ENCODE peak calls at places on chromosome 13, in ten cellular contexts. One of them, this sample, is unnamed.

GRCh38 chr13:60134376-60134775 is 29.4 kb downstream of the DIAPH3 start:
- DNase-seq in brain microvascular endothelial cell: no peak
- DNase-seq in uterus: no peak
- DNase-seq in dorsolateral prefrontal cortex: no peak
- DNase-seq in HCT116: no peak
- DNase-seq in AG04450: no peak
- DNase-seq in caudate nucleus: no peak
- DNase-seq in SK-N-MC: no peak
- DNase-seq in neuronal stem cell: no peak
- DNase-seq in RWPE1: no peak
- DNase-seq in this sample: no peak

GRCh38 chr13:42996584-42996983 is 4.5 kb upstream of the EPSTI1 start:
- DNase-seq in brain microvascular endothelial cell: peak; percentile 88
- DNase-seq in uterus: no peak
- DNase-seq in dorsolateral prefrontal cortex: no peak
- DNase-seq in HCT116: peak; percentile 46
- DNase-seq in AG04450: peak; percentile 81
- DNase-seq in caudate nucleus: no peak
- DNase-seq in SK-N-MC: no peak
- DNase-seq in neuronal stem cell: no peak
- DNase-seq in RWPE1: peak; percentile 85
- DNase-seq in this sample: no peak

GRCh38 chr13:107838592-107839161 is 376.7 kb downstream of the LIG4 start:
- DNase-seq in brain microvascular endothelial cell: no peak
- DNase-seq in uterus: no peak
- DNase-seq in dorsolateral prefrontal cortex: no peak
- DNase-seq in HCT116: no peak
- DNase-seq in AG04450: no peak
- DNase-seq in caudate nucleus: no peak
- DNase-seq in SK-N-MC: no peak
- DNase-seq in neuronal stem cell: no peak
- DNase-seq in RWPE1: no peak
- DNase-seq in this sample: no peak

GRCh38 chr13:66207610-66208009 is 1022.5 kb downstream of the PCDH9 start:
- DNase-seq in brain microvascular endothelial cell: no peak
- DNase-seq in uterus: no peak
- DNase-seq in dorsolateral prefrontal cortex: no peak
- DNase-seq in HCT116: no peak
- DNase-seq in AG04450: no peak
- DNase-seq in caudate nucleus: no peak
- DNase-seq in SK-N-MC: no peak
- DNase-seq in neuronal stem cell: no peak
- DNase-seq in RWPE1: no peak
- DNase-seq in this sample: no peak

GRCh38 chr13:87172166-87172825 is 498.9 kb upstream of the SLITRK5 start:
- DNase-seq in brain microvascular endothelial cell: no peak
- DNase-seq in uterus: no peak
- DNase-seq in dorsolateral prefrontal cortex: no peak
- DNase-seq in HCT116: no peak
- DNase-seq in AG04450: no peak
- DNase-seq in caudate nucleus: no peak
- DNase-seq in SK-N-MC: no peak
- DNase-seq in neuronal stem cell: no peak
- DNase-seq in RWPE1: no peak
- DNase-seq in this sample: no peak

GRCh38 chr13:77751513-77752456 is 54.3 kb downstream of the SLAIN1 start:
- DNase-seq in brain microvascular endothelial cell: peak; percentile 22
- DNase-seq in uterus: no peak
- DNase-seq in dorsolateral prefrontal cortex: no peak
- DNase-seq in HCT116: peak; percentile 6
- DNase-seq in AG04450: peak; percentile 2
- DNase-seq in caudate nucleus: no peak
- DNase-seq in SK-N-MC: peak; percentile 57
- DNase-seq in neuronal stem cell: peak; percentile 42
- DNase-seq in RWPE1: peak; percentile 42
- DNase-seq in this sample: peak; percentile 13

GRCh38 chr13:103557878-103558277 is 491.7 kb upstream of the SLC10A2 start:
- DNase-seq in brain microvascular endothelial cell: no peak
- DNase-seq in uterus: no peak
- DNase-seq in dorsolateral prefrontal cortex: no peak
- DNase-seq in HCT116: no peak
- DNase-seq in AG04450: no peak
- DNase-seq in caudate nucleus: no peak
- DNase-seq in SK-N-MC: no peak
- DNase-seq in neuronal stem cell: no peak
- DNase-seq in RWPE1: no peak
- DNase-seq in this sample: no peak

GRCh38 chr13:68872338-68872737 is 1235.3 kb upstream of the ATXN8OS start:
- DNase-seq in brain microvascular endothelial cell: no peak
- DNase-seq in uterus: no peak
- DNase-seq in dorsolateral prefrontal cortex: no peak
- DNase-seq in HCT116: no peak
- DNase-seq in AG04450: no peak
- DNase-seq in caudate nucleus: no peak
- DNase-seq in SK-N-MC: no peak
- DNase-seq in neuronal stem cell: no peak
- DNase-seq in RWPE1: peak; percentile 16
- DNase-seq in this sample: no peak

GRCh38 chr13:84097148-84097547 is 214.9 kb upstream of the SLITRK1 start:
- DNase-seq in brain microvascular endothelial cell: no peak
- DNase-seq in uterus: no peak
- DNase-seq in dorsolateral prefrontal cortex: no peak
- DNase-seq in HCT116: no peak
- DNase-seq in AG04450: no peak
- DNase-seq in caudate nucleus: no peak
- DNase-seq in SK-N-MC: no peak
- DNase-seq in neuronal stem cell: no peak
- DNase-seq in RWPE1: no peak
- DNase-seq in this sample: no peak

GRCh38 chr13:104937881-104938280 is 1597.6 kb downstream of the EFNB2 start:
- DNase-seq in brain microvascular endothelial cell: peak; percentile 20
- DNase-seq in uterus: no peak
- DNase-seq in dorsolateral prefrontal cortex: no peak
- DNase-seq in HCT116: no peak
- DNase-seq in AG04450: no peak
- DNase-seq in caudate nucleus: no peak
- DNase-seq in SK-N-MC: no peak
- DNase-seq in neuronal stem cell: no peak
- DNase-seq in RWPE1: no peak
- DNase-seq in this sample: no peak

GRCh38 chr13:23707674-23708073 is 137.5 kb downstream of the TNFRSF19 start:
- DNase-seq in brain microvascular endothelial cell: peak; percentile 42
- DNase-seq in uterus: no peak
- DNase-seq in dorsolateral prefrontal cortex: no peak
- DNase-seq in HCT116: peak; percentile 24
- DNase-seq in AG04450: no peak
- DNase-seq in caudate nucleus: no peak
- DNase-seq in SK-N-MC: no peak
- DNase-seq in neuronal stem cell: no peak
- DNase-seq in RWPE1: no peak
- DNase-seq in this sample: no peak

GRCh38 chr13:41177616-41178015 is 16.8 kb downstream of the KBTBD7 start:
- DNase-seq in brain microvascular endothelial cell: no peak
- DNase-seq in uterus: no peak
- DNase-seq in dorsolateral prefrontal cortex: no peak
- DNase-seq in HCT116: no peak
- DNase-seq in AG04450: no peak
- DNase-seq in caudate nucleus: no peak
- DNase-seq in SK-N-MC: no peak
- DNase-seq in neuronal stem cell: no peak
- DNase-seq in RWPE1: no peak
- DNase-seq in this sample: no peak
- H3K27ac ChIP-seq in brain microvascular endothelial cell: no peak overlapping the region
- H3K27ac ChIP-seq in uterus: no peak overlapping the region
- H3K27ac ChIP-seq in dorsolateral prefrontal cortex: no peak overlapping the region
- H3K27ac ChIP-seq in HCT116: no peak overlapping the region
- H3K27ac ChIP-seq in AG04450: no peak overlapping the region
- H3K27ac ChIP-seq in caudate nucleus: no peak overlapping the region
- H3K27ac ChIP-seq in SK-N-MC: no peak overlapping the region
- H3K27ac ChIP-seq in neuronal stem cell: no peak overlapping the region
- H3K27ac ChIP-seq in RWPE1: no peak overlapping the region
- H3K27ac ChIP-seq in this sample: no peak overlapping the region

DNA sequence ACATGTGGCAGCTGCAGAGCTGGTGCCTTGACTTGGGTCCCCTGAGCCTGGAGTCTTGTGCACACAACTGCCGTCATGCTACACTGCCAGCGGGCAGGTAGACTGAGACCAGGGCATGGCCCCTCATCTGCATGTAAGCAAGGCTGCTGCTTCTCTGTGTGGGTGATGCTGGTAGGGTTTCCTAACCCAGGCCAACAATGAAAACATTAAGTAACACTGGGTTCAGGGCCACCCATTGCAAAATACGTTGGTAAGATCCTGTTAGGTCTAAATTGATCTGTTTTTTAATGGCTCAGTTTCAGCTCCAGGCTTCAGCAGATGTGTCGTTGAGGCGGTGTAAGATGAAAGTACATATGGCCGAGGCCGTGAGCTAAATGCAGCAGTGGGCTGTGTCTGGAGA is 383.4 kb downstream of the IRS2 start:
- DNase-seq in brain microvascular endothelial cell: no peak
- DNase-seq in uterus: no peak
- DNase-seq in dorsolateral prefrontal cortex: no peak
- DNase-seq in HCT116: no peak
- DNase-seq in AG04450: no peak
- DNase-seq in caudate nucleus: no peak
- DNase-seq in SK-N-MC: no peak
- DNase-seq in neuronal stem cell: no peak
- DNase-seq in RWPE1: no peak
- DNase-seq in this sample: no peak
- H3K27ac ChIP-seq in brain microvascular endothelial cell: no peak overlapping the region
- H3K27ac ChIP-seq in uterus: no peak overlapping the region
- H3K27ac ChIP-seq in dorsolateral prefrontal cortex: no peak overlapping the region
- H3K27ac ChIP-seq in HCT116: no peak overlapping the region
- H3K27ac ChIP-seq in AG04450: no peak overlapping the region
- H3K27ac ChIP-seq in caudate nucleus: no peak overlapping the region
- H3K27ac ChIP-seq in SK-N-MC: no peak overlapping the region
- H3K27ac ChIP-seq in neuronal stem cell: no peak overlapping the region
- H3K27ac ChIP-seq in RWPE1: no peak overlapping the region
- H3K27ac ChIP-seq in this sample: no peak overlapping the region

GRCh38 chr13:108915634-108916497 is 286.5 kb downstream of the MYO16 start:
- DNase-seq in brain microvascular endothelial cell: peak; percentile 96
- DNase-seq in uterus: peak; percentile 84
- DNase-seq in dorsolateral prefrontal cortex: peak; percentile 55
- DNase-seq in HCT116: peak; percentile 91
- DNase-seq in AG04450: peak; percentile 65
- DNase-seq in caudate nucleus: peak; percentile 30
- DNase-seq in SK-N-MC: no peak
- DNase-seq in neuronal stem cell: no peak
- DNase-seq in RWPE1: peak; percentile 82
- DNase-seq in this sample: peak; percentile 33

GRCh38 chr13:108911807-108912206 is 282.4 kb downstream of the MYO16 start:
- DNase-seq in brain microvascular endothelial cell: no peak
- DNase-seq in uterus: no peak
- DNase-seq in dorsolateral prefrontal cortex: no peak
- DNase-seq in HCT116: no peak
- DNase-seq in AG04450: no peak
- DNase-seq in caudate nucleus: no peak
- DNase-seq in SK-N-MC: no peak
- DNase-seq in neuronal stem cell: no peak
- DNase-seq in RWPE1: no peak
- DNase-seq in this sample: no peak

GRCh38 chr13:108919036-108919907 is 289.9 kb downstream of the MYO16 start:
- DNase-seq in brain microvascular endothelial cell: no peak
- DNase-seq in uterus: no peak
- DNase-seq in dorsolateral prefrontal cortex: no peak
- DNase-seq in HCT116: no peak
- DNase-seq in AG04450: no peak
- DNase-seq in caudate nucleus: no peak
- DNase-seq in SK-N-MC: no peak
- DNase-seq in neuronal stem cell: no peak
- DNase-seq in RWPE1: peak; percentile 55
- DNase-seq in this sample: no peak

GRCh38 chr13:108917581-108917980 is 288.2 kb downstream of the MYO16 start:
- DNase-seq in brain microvascular endothelial cell: peak; percentile 43
- DNase-seq in uterus: no peak
- DNase-seq in dorsolateral prefrontal cortex: no peak
- DNase-seq in HCT116: no peak
- DNase-seq in AG04450: no peak
- DNase-seq in caudate nucleus: no peak
- DNase-seq in SK-N-MC: no peak
- DNase-seq in neuronal stem cell: no peak
- DNase-seq in RWPE1: no peak
- DNase-seq in this sample: no peak

GRCh38 chr13:108915095-108915633 is 285.8 kb downstream of the MYO16 start:
- DNase-seq in brain microvascular endothelial cell: peak; percentile 53
- DNase-seq in uterus: no peak
- DNase-seq in dorsolateral prefrontal cortex: peak; percentile 31
- DNase-seq in HCT116: no peak
- DNase-seq in AG04450: peak; percentile 27
- DNase-seq in caudate nucleus: no peak
- DNase-seq in SK-N-MC: no peak
- DNase-seq in neuronal stem cell: no peak
- DNase-seq in RWPE1: peak; percentile 13
- DNase-seq in this sample: no peak
- H3K27ac ChIP-seq in brain microvascular endothelial cell: peak overlapping the region; percentile 92
- H3K27ac ChIP-seq in uterus: peak overlapping the region; percentile 89
- H3K27ac ChIP-seq in dorsolateral prefrontal cortex: no peak overlapping the region
- H3K27ac ChIP-seq in HCT116: peak overlapping the region; percentile 67
- H3K27ac ChIP-seq in AG04450: peak overlapping the region; percentile 49
- H3K27ac ChIP-seq in caudate nucleus: peak overlapping the region; percentile 19
- H3K27ac ChIP-seq in SK-N-MC: peak overlapping the region; percentile 93
- H3K27ac ChIP-seq in neuronal stem cell: no peak overlapping the region
- H3K27ac ChIP-seq in RWPE1: no peak overlapping the region
- H3K27ac ChIP-seq in this sample: no peak overlapping the region

GRCh38 chr13:113507564-113508210 is 17.2 kb upstream of the DCUN1D2 start:
- DNase-seq in brain microvascular endothelial cell: no peak
- DNase-seq in uterus: no peak
- DNase-seq in dorsolateral prefrontal cortex: no peak
- DNase-seq in HCT116: no peak
- DNase-seq in AG04450: no peak
- DNase-seq in caudate nucleus: no peak
- DNase-seq in SK-N-MC: no peak
- DNase-seq in neuronal stem cell: no peak
- DNase-seq in RWPE1: no peak
- DNase-seq in this sample: no peak
- H3K27ac ChIP-seq in brain microvascular endothelial cell: no peak overlapping the region
- H3K27ac ChIP-seq in uterus: no peak overlapping the region
- H3K27ac ChIP-seq in dorsolateral prefrontal cortex: no peak overlapping the region
- H3K27ac ChIP-seq in HCT116: no peak overlapping the region
- H3K27ac ChIP-seq in AG04450: no peak overlapping the region
- H3K27ac ChIP-seq in caudate nucleus: no peak overlapping the region
- H3K27ac ChIP-seq in SK-N-MC: no peak overlapping the region
- H3K27ac ChIP-seq in neuronal stem cell: no peak overlapping the region
- H3K27ac ChIP-seq in RWPE1: no peak overlapping the region
- H3K27ac ChIP-seq in this sample: no peak overlapping the region

DNA sequence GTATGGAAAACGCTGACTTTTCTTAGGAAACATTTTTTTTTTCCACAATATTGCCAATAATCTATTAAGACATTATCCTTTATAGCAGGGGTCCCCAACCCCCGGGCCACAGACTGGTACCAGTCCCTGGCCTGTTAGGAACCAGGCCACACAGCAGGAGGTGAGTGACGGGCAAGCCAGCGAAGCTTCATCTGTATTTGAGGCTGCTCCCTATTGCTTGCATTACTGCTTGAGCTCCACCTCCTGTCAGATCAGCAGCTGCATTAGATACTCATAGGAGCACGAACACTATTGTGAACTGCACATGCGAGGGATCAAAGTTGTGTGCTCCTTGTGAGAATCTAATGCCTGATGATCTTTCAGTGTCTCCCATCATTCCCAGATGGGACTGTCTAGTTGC is 793.7 kb downstream of the SLITRK5 start:
- DNase-seq in brain microvascular endothelial cell: no peak
- DNase-seq in uterus: no peak
- DNase-seq in dorsolateral prefrontal cortex: no peak
- DNase-seq in HCT116: no peak
- DNase-seq in AG04450: no peak
- DNase-seq in caudate nucleus: no peak
- DNase-seq in SK-N-MC: no peak
- DNase-seq in neuronal stem cell: no peak
- DNase-seq in RWPE1: no peak
- DNase-seq in this sample: no peak
- H3K27ac ChIP-seq in brain microvascular endothelial cell: no peak overlapping the region
- H3K27ac ChIP-seq in uterus: no peak overlapping the region
- H3K27ac ChIP-seq in dorsolateral prefrontal cortex: no peak overlapping the region
- H3K27ac ChIP-seq in HCT116: no peak overlapping the region
- H3K27ac ChIP-seq in AG04450: no peak overlapping the region
- H3K27ac ChIP-seq in caudate nucleus: no peak overlapping the region
- H3K27ac ChIP-seq in SK-N-MC: no peak overlapping the region
- H3K27ac ChIP-seq in neuronal stem cell: no peak overlapping the region
- H3K27ac ChIP-seq in RWPE1: no peak overlapping the region
- H3K27ac ChIP-seq in this sample: no peak overlapping the region

This sample was measured in CD4-positive, alpha-beta T cell.